ENCODE peak calls at places on chromosomes 4 and X, in six cellular contexts. K, Y, V, L, X and T are unnamed samples.

GRCh38 chr4:40648141-40648540 is 18.5 kb upstream of the RBM47 start:
- DNase-seq in L (no peak), X (no peak), V (no peak), K (no peak), Y (no peak), T (no peak)

GRCh38 chr4:176735300-176735699 is 57.4 kb downstream of the VEGFC start:
- DNase-seq in Y (no peak), L (no peak), X (no peak), V (no peak), K (no peak), T (peak)

GRCh38 chrX:46903458-46904242 is 8.6 kb upstream of the JADE3 start:
- DNase-seq in K (peak), Y (peak), L (peak), V (peak), X (peak), T (peak)

GRCh38 chrX:44223150-44223549 is 120.3 kb downstream of the EFHC2 start:
- DNase-seq in L (peak), V (no peak), K (no peak), Y (no peak), X (no peak), T (peak)

GRCh38 chrX:31268359-31268758 is 196.5 kb upstream of the FTHL17 start:
- DNase-seq in L (no peak), X (no peak), Y (no peak), K (no peak), V (no peak), T (no peak)

GRCh38 chr4:75733369-75733768 is 9.0 kb downstream of the USO1 start:
- DNase-seq in L (no peak), Y (no peak), X (no peak), V (no peak), K (no peak), T (no peak)

GRCh38 chr4:102141855-102142254 is 203.4 kb downstream of the SLC39A8 start:
- DNase-seq in Y (no peak), V (no peak), K (no peak), X (no peak), L (no peak), T (no peak)

GRCh38 chr4:87322754-87323153 is at the start of gene HSD17B13:
- DNase-seq in K (no peak), X (no peak), L (no peak), V (no peak), Y (no peak), T (no peak)

GRCh38 chrX:83916525-83916924 is 55.6 kb downstream of the CYLC1 start:
- DNase-seq in V (peak), X (no peak), K (peak), L (peak), Y (peak), T (no peak)

GRCh38 chr4:150828159-150828558 is 186.9 kb downstream of the LRBA start:
- DNase-seq in K (no peak), X (peak), Y (no peak), L (no peak), V (no peak), T (no peak)

GRCh38 chr4:7842384-7843279 is 97.0 kb downstream of the AFAP1 start:
- DNase-seq in K (no peak), V (no peak), L (no peak), X (no peak), Y (no peak), T (peak)

GRCh38 chrX:110081740-110082139 is 78.8 kb downstream of the TMEM164 start:
- DNase-seq in V (no peak), K (no peak), Y (no peak), X (no peak), L (no peak), T (no peak)

GRCh38 chrX:132622130-132622529 is 133.3 kb upstream of the MBNL3 start:
- DNase-seq in Y (no peak), X (peak), V (no peak), K (no peak), L (no peak), T (peak)

GRCh38 chrX:53445977-53446376 is 11.8 kb upstream of the HSD17B10 start:
- DNase-seq in K (peak), Y (peak), X (peak), L (peak), V (peak), T (peak)

GRCh38 chrX:8726031-8726652 is 5.8 kb downstream of the ANOS1 start:
- DNase-seq in K (no peak), V (no peak), Y (no peak), X (no peak), L (no peak), T (no peak)